ENCODE peak calls at places on chromosomes 5 and 9, in four cellular contexts. One of them, this sample, is unnamed.
A peak's percentile ranks its signal among the peaks of the same experiment; 100 is the strongest.

GRCh38 chr5:9239071-9239470 is 306.8 kb downstream of the SEMA5A start:
- DNase-seq in fibroblast of lung: no peak
- DNase-seq in H1: no peak
- DNase-seq in adrenal gland: no peak
- DNase-seq in this sample: no peak

GRCh38 chr9:131302244-131303075 is 12.9 kb downstream of the PLPP7 start:
- DNase-seq in fibroblast of lung: no peak
- DNase-seq in H1: no peak
- DNase-seq in adrenal gland: no peak
- DNase-seq in this sample: no peak

GRCh38 chr5:103385722-103386121 is 127.2 kb downstream of the MACIR start:
- DNase-seq in fibroblast of lung: no peak
- DNase-seq in H1: no peak
- DNase-seq in adrenal gland: no peak
- DNase-seq in this sample: no peak

GRCh38 chr9:126057869-126058467 is 268.7 kb upstream of the MVB12B start:
- DNase-seq in fibroblast of lung: no peak
- DNase-seq in H1: no peak
- DNase-seq in adrenal gland: no peak
- DNase-seq in this sample: no peak

GRCh38 chr9:23830949-23831730 is 5.1 kb upstream of the ELAVL2 start:
- DNase-seq in fibroblast of lung: no peak
- DNase-seq in H1: no peak
- DNase-seq in adrenal gland: no peak
- DNase-seq in this sample: no peak

GRCh38 chr5:94027145-94027544 is 285.7 kb upstream of the POU5F2 start:
- DNase-seq in fibroblast of lung: no peak
- DNase-seq in H1: no peak
- DNase-seq in adrenal gland: no peak
- DNase-seq in this sample: no peak

GRCh38 chr9:134187110-134187531 is 22.8 kb upstream of the RNU6ATAC start:
- DNase-seq in fibroblast of lung: no peak
- DNase-seq in H1: no peak
- DNase-seq in adrenal gland: no peak
- DNase-seq in this sample: no peak

GRCh38 chr9:128505414-128505765 is 871 bp downstream of the GLE1 start:
- DNase-seq in fibroblast of lung: peak; percentile 26
- DNase-seq in H1: no peak
- DNase-seq in adrenal gland: peak; percentile 17
- DNase-seq in this sample: no peak

GRCh38 chr9:93252116-93252780 is 68.3 kb downstream of the WNK2 start:
- DNase-seq in fibroblast of lung: no peak
- DNase-seq in H1: no peak
- DNase-seq in adrenal gland: no peak
- DNase-seq in this sample: no peak

GRCh38 chr9:2824564-2824963 is 19.3 kb downstream of the PUM3 start:
- DNase-seq in fibroblast of lung: no peak
- DNase-seq in H1: no peak
- DNase-seq in adrenal gland: peak; percentile 28
- DNase-seq in this sample: no peak

GRCh38 chr5:133366966-133367365 is 245.4 kb downstream of the FSTL4 start:
- DNase-seq in fibroblast of lung: no peak
- DNase-seq in H1: no peak
- DNase-seq in adrenal gland: no peak
- DNase-seq in this sample: no peak

GRCh38 chr9:126028746-126029145 is 281.6 kb downstream of the PBX3 start:
- DNase-seq in fibroblast of lung: no peak
- DNase-seq in H1: no peak
- DNase-seq in adrenal gland: no peak
- DNase-seq in this sample: no peak

GRCh38 chr5:19235101-19235584 is 752.9 kb downstream of the CDH18 start:
- DNase-seq in fibroblast of lung: no peak
- DNase-seq in H1: no peak
- DNase-seq in adrenal gland: no peak
- DNase-seq in this sample: no peak

GRCh38 chr5:136193396-136193935 is 504 bp upstream of the SMIM32 start:
- DNase-seq in fibroblast of lung: no peak
- DNase-seq in H1: no peak
- DNase-seq in adrenal gland: no peak
- DNase-seq in this sample: no peak

GRCh38 chr9:4547016-4547415 is 56.7 kb downstream of the SLC1A1 start:
- DNase-seq in fibroblast of lung: peak; percentile 20
- DNase-seq in H1: no peak
- DNase-seq in adrenal gland: no peak
- DNase-seq in this sample: no peak

GRCh38 chr5:11903121-11903613 is 1.1 kb downstream of the CTNND2 start:
- DNase-seq in fibroblast of lung: no peak
- DNase-seq in H1: no peak
- DNase-seq in adrenal gland: no peak
- DNase-seq in this sample: no peak

GRCh38 chr9:76403352-76403751 is 9.1 kb upstream of the RFK start:
- DNase-seq in fibroblast of lung: peak; percentile 89
- DNase-seq in H1: no peak
- DNase-seq in adrenal gland: peak; percentile 24
- DNase-seq in this sample: no peak

GRCh38 chr9:132556701-132557100 is 25.7 kb upstream of the BARHL1 start:
- DNase-seq in fibroblast of lung: no peak
- DNase-seq in H1: no peak
- DNase-seq in adrenal gland: no peak
- DNase-seq in this sample: no peak

GRCh38 chr5:1159774-1160406 is 41.5 kb upstream of the SLC6A19 start:
- DNase-seq in fibroblast of lung: no peak
- DNase-seq in H1: no peak
- DNase-seq in adrenal gland: no peak
- DNase-seq in this sample: no peak

GRCh38 chr9:78533500-78533899 is 236.6 kb downstream of the PSAT1 start:
- DNase-seq in fibroblast of lung: no peak
- DNase-seq in H1: no peak
- DNase-seq in adrenal gland: no peak
- DNase-seq in this sample: no peak

GRCh38 chr5:99900302-99900811 is 634.8 kb upstream of the FAM174A start:
- DNase-seq in fibroblast of lung: peak; percentile 65
- DNase-seq in H1: no peak
- DNase-seq in adrenal gland: peak; percentile 20
- DNase-seq in this sample: no peak

GRCh38 chr5:2701592-2701991 is 49.9 kb downstream of the IRX2 start:
- DNase-seq in fibroblast of lung: no peak
- DNase-seq in H1: no peak
- DNase-seq in adrenal gland: no peak
- DNase-seq in this sample: no peak

GRCh38 chr5:75566710-75567309 is 44.4 kb upstream of the ANKDD1B start:
- DNase-seq in fibroblast of lung: peak; percentile 92
- DNase-seq in H1: no peak
- DNase-seq in adrenal gland: peak; percentile 16
- DNase-seq in this sample: no peak

GRCh38 chr5:125261505-125262250 is 515.2 kb upstream of the ZNF608 start:
- DNase-seq in fibroblast of lung: no peak
- DNase-seq in H1: no peak
- DNase-seq in adrenal gland: no peak
- DNase-seq in this sample: no peak

GRCh38 chr9:103371152-103371551 is 376.0 kb downstream of the CYLC2 start:
- DNase-seq in fibroblast of lung: no peak
- DNase-seq in H1: no peak
- DNase-seq in adrenal gland: no peak
- DNase-seq in this sample: no peak

GRCh38 chr9:8855046-8855445 is 1055.5 kb upstream of the DMAC1 start:
- DNase-seq in fibroblast of lung: peak; percentile 75
- DNase-seq in H1: no peak
- DNase-seq in adrenal gland: no peak
- DNase-seq in this sample: no peak

GRCh38 chr5:61200582-61201155 is 38.4 kb upstream of the SMIM15 start:
- DNase-seq in fibroblast of lung: no peak
- DNase-seq in H1: no peak
- DNase-seq in adrenal gland: no peak
- DNase-seq in this sample: no peak
- H3K4me3 ChIP-seq in fibroblast of lung: no peak overlapping the region
- H3K4me3 ChIP-seq in H1: no peak overlapping the region
- H3K4me3 ChIP-seq in adrenal gland: no peak overlapping the region
- H3K4me3 ChIP-seq in this sample: no peak overlapping the region

DNA sequence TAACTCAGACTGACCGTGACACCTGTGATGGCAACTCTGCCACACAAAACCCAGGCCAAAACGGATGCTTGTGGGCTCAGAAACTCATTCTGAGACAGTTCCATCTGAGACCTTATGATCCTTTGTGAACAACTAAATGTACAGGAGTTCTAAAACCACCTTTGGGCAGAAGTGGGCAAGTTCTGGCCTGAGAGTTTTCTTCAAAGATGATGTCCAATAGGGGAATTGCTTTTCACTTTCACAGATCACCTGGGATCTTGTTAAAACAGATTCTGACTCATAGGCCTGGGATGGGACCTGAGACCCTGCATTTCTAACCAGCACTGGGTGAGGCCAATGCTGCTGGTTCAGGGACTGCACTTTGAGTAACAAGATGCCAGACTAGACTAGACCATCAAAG is 67.8 kb upstream of the SLC25A51 start:
- DNase-seq in fibroblast of lung: no peak
- DNase-seq in H1: no peak
- DNase-seq in adrenal gland: no peak
- DNase-seq in this sample: no peak
- H3K27ac ChIP-seq in fibroblast of lung: no peak overlapping the region
- H3K27ac ChIP-seq in H1: no peak overlapping the region
- H3K27ac ChIP-seq in adrenal gland: no peak overlapping the region
- H3K27ac ChIP-seq in this sample: no peak overlapping the region

GRCh38 chr5:96329886-96330531 is 103.0 kb downstream of the PCSK1 start:
- DNase-seq in fibroblast of lung: no peak
- DNase-seq in H1: no peak
- DNase-seq in adrenal gland: no peak
- DNase-seq in this sample: no peak
- H3K4me1 ChIP-seq in fibroblast of lung: peaks cover 4% of the 10 kb centered on the region
- H3K4me1 ChIP-seq in H1: no peaks in the 10 kb centered on the region
- H3K4me1 ChIP-seq in adrenal gland: peaks cover 10% of the 10 kb centered on the region
- H3K4me1 ChIP-seq in this sample: no peaks in the 10 kb centered on the region

GRCh38 chr5:168366124-168366523 is 74.7 kb downstream of the WWC1 start:
- DNase-seq in fibroblast of lung: peak; percentile 71
- DNase-seq in H1: no peak
- DNase-seq in adrenal gland: no peak
- DNase-seq in this sample: no peak

GRCh38 chr5:168364738-168365550 is 73.5 kb downstream of the WWC1 start:
- DNase-seq in fibroblast of lung: peak; percentile 39
- DNase-seq in H1: no peak
- DNase-seq in adrenal gland: no peak
- DNase-seq in this sample: no peak

GRCh38 chr5:168364151-168364661 is 72.8 kb downstream of the WWC1 start:
- DNase-seq in fibroblast of lung: peak; percentile 35
- DNase-seq in H1: no peak
- DNase-seq in adrenal gland: no peak
- DNase-seq in this sample: no peak

GRCh38 chr5:168368854-168369253 is 77.4 kb downstream of the WWC1 start:
- DNase-seq in fibroblast of lung: no peak
- DNase-seq in H1: no peak
- DNase-seq in adrenal gland: no peak
- DNase-seq in this sample: no peak

DNA sequence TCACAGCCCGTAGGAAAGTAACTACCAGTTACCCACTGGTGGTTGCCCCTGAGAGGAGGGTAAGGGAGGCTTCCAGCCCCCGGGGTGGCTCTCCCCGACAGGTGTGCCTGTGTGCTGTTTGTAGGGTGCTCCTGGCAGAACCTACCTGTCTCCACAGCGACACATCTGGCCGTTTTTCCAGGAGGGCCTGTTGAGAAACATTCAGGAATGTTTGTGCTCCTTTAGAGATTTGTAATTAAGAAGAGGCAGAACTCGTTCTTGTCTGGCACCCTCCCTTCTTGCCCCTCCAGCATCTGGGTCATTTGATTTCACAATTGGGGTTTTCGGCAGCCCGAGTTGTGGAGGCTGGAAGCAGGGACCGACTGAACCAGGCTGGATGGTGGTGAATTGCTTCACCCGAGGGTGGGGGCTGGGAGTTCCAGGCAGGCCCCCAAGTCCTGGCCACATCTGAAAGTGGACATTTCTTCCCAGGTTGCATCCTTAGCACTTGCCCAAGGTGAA is 74.2 kb downstream of the WWC1 start:
- DNase-seq in fibroblast of lung: peak; percentile 59
- DNase-seq in H1: no peak
- DNase-seq in adrenal gland: no peak
- DNase-seq in this sample: no peak
- H3K4me3 ChIP-seq in fibroblast of lung: no peak overlapping the region
- H3K4me3 ChIP-seq in H1: no peak overlapping the region
- H3K4me3 ChIP-seq in adrenal gland: no peak overlapping the region
- H3K4me3 ChIP-seq in this sample: no peak overlapping the region

GRCh38 chr9:137369111-137369787 is 53.7 kb downstream of the EXD3 start:
- DNase-seq in fibroblast of lung: no peak
- DNase-seq in H1: no peak
- DNase-seq in adrenal gland: peak; percentile 6
- DNase-seq in this sample: no peak

GRCh38 chr9:137371521-137371941 is 51.4 kb downstream of the EXD3 start:
- DNase-seq in fibroblast of lung: no peak
- DNase-seq in H1: no peak
- DNase-seq in adrenal gland: no peak
- DNase-seq in this sample: no peak

GRCh38 chr9:137368431-137369110 is 54.4 kb downstream of the EXD3 start:
- DNase-seq in fibroblast of lung: no peak
- DNase-seq in H1: no peak
- DNase-seq in adrenal gland: peak; percentile 10
- DNase-seq in this sample: no peak

GRCh38 chr9:137370865-137371520 is 52.0 kb downstream of the EXD3 start:
- DNase-seq in fibroblast of lung: no peak
- DNase-seq in H1: no peak
- DNase-seq in adrenal gland: no peak
- DNase-seq in this sample: no peak

GRCh38 chr9:137369911-137370630 is 52.9 kb downstream of the EXD3 start:
- DNase-seq in fibroblast of lung: no peak
- DNase-seq in H1: no peak
- DNase-seq in adrenal gland: peak; percentile 6
- DNase-seq in this sample: no peak
- H3K27ac ChIP-seq in fibroblast of lung: no peak overlapping the region
- H3K27ac ChIP-seq in H1: no peak overlapping the region
- H3K27ac ChIP-seq in adrenal gland: no peak overlapping the region
- H3K27ac ChIP-seq in this sample: no peak overlapping the region

GRCh38 chr5:147483197-147483790 is 26.6 kb downstream of the DPYSL3 start:
- DNase-seq in fibroblast of lung: no peak
- DNase-seq in H1: no peak
- DNase-seq in adrenal gland: no peak
- DNase-seq in this sample: no peak
- H3K4me1 ChIP-seq in fibroblast of lung: peaks cover 17% of the 10 kb centered on the region
- H3K4me1 ChIP-seq in H1: peaks cover 21% of the 10 kb centered on the region
- H3K4me1 ChIP-seq in adrenal gland: no peaks in the 10 kb centered on the region
- H3K4me1 ChIP-seq in this sample: peaks cover 3% of the 10 kb centered on the region

DNA sequence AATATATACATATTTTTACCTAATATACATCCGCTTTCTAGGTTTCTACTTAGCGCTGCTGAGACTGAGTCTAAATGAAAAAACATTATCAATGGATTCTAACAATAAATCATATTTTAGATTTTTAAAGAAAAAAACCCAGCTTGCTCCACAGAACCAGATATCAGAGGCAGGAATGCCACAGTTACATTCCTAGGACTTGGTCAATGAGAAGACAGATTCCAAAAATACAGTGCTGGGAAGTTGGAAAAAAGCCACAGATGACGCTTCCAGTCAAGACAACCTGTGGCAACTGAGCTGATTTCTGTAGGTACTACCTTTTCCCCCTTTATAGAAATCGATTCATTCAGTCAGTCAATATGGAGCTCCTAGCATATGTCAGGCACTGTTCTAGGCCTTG is 589 bp upstream of the CCDC112 start:
- DNase-seq in fibroblast of lung: no peak
- DNase-seq in H1: no peak
- DNase-seq in adrenal gland: no peak
- DNase-seq in this sample: no peak
- H3K4me3 ChIP-seq in fibroblast of lung: peak overlapping the region; percentile 40
- H3K4me3 ChIP-seq in H1: no peak overlapping the region
- H3K4me3 ChIP-seq in adrenal gland: no peak overlapping the region
- H3K4me3 ChIP-seq in this sample: no peak overlapping the region